ENCODE peak calls at places on chromosomes 3 and 15, in nine cellular contexts. P is stimulated activated naive CD8-positive, alpha-beta T cell treated with anti-CD3 and anti-CD28 coated beads, Interleukin-15, Interleukin-2, amounts not matched to agents 100 U/mL and 50 U/mL, for 24 hours; U is CD8-positive, alpha-beta T cell; C is HCT116; I is Right ventricle myocardium inferior; L is mucosa of descending colon; V is sciatic nerve; M is activated naive CD8-positive, alpha-beta T cell treated with anti-CD3 and anti-CD28 coated beads, Interleukin-2, amount 10 ng/mL, durations not matched to agents 7 days and 5 days; W is activated CD8-positive, alpha-beta T cell treated with anti-CD3 and anti-CD28 coated beads for 36 hours. S is an unnamed sample.

GRCh38 chr15:94075349-94075748 is 156.0 kb upstream of the MCTP2 start:
- ATAC-seq in P (no peak), U (no peak), C (no peak), I (peak), L (peak), V (peak), M (no peak), W (no peak), S (no peak)

GRCh38 chr3:177930771-177931170 is 605.5 kb upstream of the KCNMB2 start:
- ATAC-seq in P (no peak), U (no peak), C (no peak), I (no peak), L (peak), V (no peak), M (no peak), W (no peak), S (no peak)

GRCh38 chr3:100769693-100770092 is 60.4 kb downstream of the TFG start:
- ATAC-seq in P (no peak), U (no peak), C (no peak), I (no peak), L (no peak), V (no peak), M (no peak), W (no peak), S (no peak)

GRCh38 chr15:79003896-79004295 is 59.0 kb upstream of the CTSH start:
- ATAC-seq in P (peak), U (no peak), C (no peak), I (no peak), L (no peak), V (peak), M (no peak), W (no peak), S (no peak)

GRCh38 chr3:186640473-186640818 is 247 bp downstream of the FETUB start:
- ATAC-seq in P (no peak), U (no peak), C (peak), I (peak), L (no peak), V (no peak), M (no peak), W (no peak), S (no peak)

GRCh38 chr15:74789171-74789627 is 7.3 kb downstream of the CSK start:
- ATAC-seq in P (no peak), U (no peak), C (peak), I (no peak), L (peak), V (no peak), M (no peak), W (no peak), S (peak)

GRCh38 chr3:168914662-168915061 is 748.9 kb downstream of the MECOM start:
- ATAC-seq in P (no peak), U (no peak), C (no peak), I (no peak), L (no peak), V (no peak), M (no peak), W (no peak), S (no peak)

GRCh38 chr15:34239151-34239761 is 14.4 kb downstream of the EMC4 start:
- ATAC-seq in P (peak), U (no peak), C (peak), I (no peak), L (no peak), V (no peak), M (peak), W (peak), S (no peak)

GRCh38 chr3:107117922-107118576 is 259.2 kb upstream of the CCDC54 start:
- ATAC-seq in P (no peak), U (no peak), C (peak), I (peak), L (no peak), V (peak), M (no peak), W (no peak), S (no peak)

GRCh38 chr3:73624363-73625123 is at the start of gene PDZRN3:
- ATAC-seq in P (no peak), U (no peak), C (no peak), I (peak), L (peak), V (peak), M (no peak), W (no peak), S (no peak)

GRCh38 chr3:22156868-22157267 is 405.9 kb upstream of the ZNF385D start:
- ATAC-seq in P (no peak), U (no peak), C (no peak), I (no peak), L (peak), V (no peak), M (no peak), W (no peak), S (no peak)

GRCh38 chr3:67490658-67491057 is 163.8 kb downstream of the SUCLG2 start:
- ATAC-seq in P (no peak), U (no peak), C (no peak), I (no peak), L (no peak), V (no peak), M (no peak), W (no peak), S (no peak)

GRCh38 chr3:133937756-133938601 is 42.3 kb upstream of the RAB6B start:
- ATAC-seq in P (no peak), U (no peak), C (no peak), I (no peak), L (no peak), V (peak), M (no peak), W (no peak), S (no peak)

GRCh38 chr15:57330619-57331018 is 45.7 kb upstream of the CGNL1 start:
- ATAC-seq in P (no peak), U (no peak), C (no peak), I (no peak), L (no peak), V (no peak), M (no peak), W (no peak), S (no peak)

GRCh38 chr15:87661481-87661880 is 595.1 kb downstream of the NTRK3 start:
- ATAC-seq in P (no peak), U (no peak), C (no peak), I (no peak), L (no peak), V (no peak), M (no peak), W (no peak), S (no peak)

GRCh38 chr15:83283813-83284562 is 476 bp downstream of the BNC1 start:
- ATAC-seq in P (no peak), U (no peak), C (no peak), I (no peak), L (no peak), V (no peak), M (no peak), W (no peak), S (no peak)

GRCh38 chr15:96977886-96978285 is 647.4 kb downstream of the NR2F2 start:
- ATAC-seq in P (no peak), U (no peak), C (no peak), I (no peak), L (no peak), V (no peak), M (no peak), W (no peak), S (no peak)

GRCh38 chr3:192745150-192745549 is 17.8 kb upstream of the FGF12 start:
- ATAC-seq in P (no peak), U (no peak), C (no peak), I (peak), L (no peak), V (no peak), M (no peak), W (no peak), S (no peak)

GRCh38 chr3:13873818-13874217 is 6.1 kb downstream of the WNT7A start:
- ATAC-seq in P (no peak), U (no peak), C (no peak), I (no peak), L (no peak), V (no peak), M (no peak), W (no peak), S (no peak)

GRCh38 chr3:31772155-31772761 is 208.8 kb downstream of the OSBPL10 start:
- ATAC-seq in P (peak), U (no peak), C (no peak), I (no peak), L (no peak), V (no peak), M (no peak), W (peak), S (peak)

GRCh38 chr3:171245796-171246453 is 214.3 kb downstream of the TNIK start:
- ATAC-seq in P (no peak), U (peak), C (no peak), I (no peak), L (no peak), V (no peak), M (peak), W (no peak), S (no peak)

GRCh38 chr3:151123827-151124226 is 38.4 kb downstream of the MED12L start:
- ATAC-seq in P (peak), U (no peak), C (no peak), I (no peak), L (no peak), V (no peak), M (no peak), W (no peak), S (no peak)

GRCh38 chr3:128273116-128273840 is 120.0 kb downstream of the EEFSEC start:
- ATAC-seq in P (no peak), U (no peak), C (no peak), I (peak), L (no peak), V (no peak), M (no peak), W (no peak), S (no peak)

GRCh38 chr3:125278155-125278554 is 65.6 kb upstream of the SLC12A8 start:
- ATAC-seq in P (no peak), U (no peak), C (no peak), I (no peak), L (no peak), V (no peak), M (no peak), W (no peak), S (no peak)

GRCh38 chr15:25683911-25684310 is 179.2 kb downstream of the ATP10A start:
- ATAC-seq in P (no peak), U (no peak), C (no peak), I (no peak), L (no peak), V (peak), M (no peak), W (no peak), S (no peak)

GRCh38 chr3:177418787-177419186 is 221.5 kb upstream of the TBL1XR1 start:
- ATAC-seq in P (no peak), U (no peak), C (no peak), I (no peak), L (no peak), V (no peak), M (no peak), W (no peak), S (no peak)

GRCh38 chr3:183502782-183503181 is 52.7 kb downstream of the KLHL6 start:
- ATAC-seq in P (no peak), U (no peak), C (peak), I (peak), L (peak), V (peak), M (no peak), W (no peak), S (no peak)

GRCh38 chr15:31934821-31935220 is 95.5 kb upstream of the CHRNA7 start:
- ATAC-seq in P (peak), U (no peak), C (no peak), I (no peak), L (no peak), V (no peak), M (no peak), W (no peak), S (no peak)

GRCh38 chr15:100862162-100862561 is 17.5 kb upstream of the ALDH1A3 start:
- ATAC-seq in P (no peak), U (no peak), C (no peak), I (no peak), L (no peak), V (no peak), M (no peak), W (no peak), S (peak)

GRCh38 chr3:152969557-152970300 is 134.8 kb downstream of the P2RY1 start:
- ATAC-seq in P (no peak), U (no peak), C (no peak), I (no peak), L (no peak), V (no peak), M (no peak), W (no peak), S (no peak)

GRCh38 chr3:37255990-37256308 is 81.6 kb upstream of the LRRFIP2 start:
- ATAC-seq in P (no peak), U (no peak), C (peak), I (no peak), L (no peak), V (no peak), M (no peak), W (no peak), S (no peak)

GRCh38 chr3:8619548-8619947 is 25.1 kb downstream of the SSUH2 start:
- ATAC-seq in P (no peak), U (no peak), C (no peak), I (no peak), L (no peak), V (no peak), M (no peak), W (no peak), S (no peak)

S was measured in stimulated activated memory B cell treated with anti-CD40 and anti-IgM and Interleukin-4, amounts not matched to agents 10 μg/mL and 1 μg/mL and 100 μg/mL, for 72 hours.